ENCODE peak calls at places on chromosomes 6 and 20, in ten cellular contexts. One of them, this sample, is unnamed.

GRCh38 chr6:52994031-52994788 is 874 bp downstream of the GSTA4 start:
- DNase-seq in testis: peak
- DNase-seq in AG04450: no peak
- DNase-seq in astrocyte of the spinal cord: peak
- DNase-seq in CD14-positive monocyte: no peak
- DNase-seq in tibial artery: no peak
- DNase-seq in PC-3: peak
- DNase-seq in mesothelial cell of epicardium: no peak
- DNase-seq in fibroblast of mammary gland: peak
- DNase-seq in neural progenitor cell: peak
- DNase-seq in this sample: no peak

GRCh38 chr6:128882991-128883571 is at the start of gene LAMA2:
- DNase-seq in testis: peak
- DNase-seq in AG04450: peak
- DNase-seq in astrocyte of the spinal cord: peak
- DNase-seq in CD14-positive monocyte: no peak
- DNase-seq in tibial artery: peak
- DNase-seq in PC-3: no peak
- DNase-seq in mesothelial cell of epicardium: peak
- DNase-seq in fibroblast of mammary gland: peak
- DNase-seq in neural progenitor cell: peak
- DNase-seq in this sample: peak

GRCh38 chr20:49794336-49795124 is 18.1 kb upstream of the SLC9A8 start:
- DNase-seq in testis: no peak
- DNase-seq in AG04450: no peak
- DNase-seq in astrocyte of the spinal cord: no peak
- DNase-seq in CD14-positive monocyte: peak
- DNase-seq in tibial artery: no peak
- DNase-seq in PC-3: no peak
- DNase-seq in mesothelial cell of epicardium: no peak
- DNase-seq in fibroblast of mammary gland: no peak
- DNase-seq in neural progenitor cell: no peak
- DNase-seq in this sample: no peak

GRCh38 chr6:31729515-31729978 is 448 bp upstream of the DDAH2 start:
- DNase-seq in testis: peak
- DNase-seq in AG04450: peak
- DNase-seq in astrocyte of the spinal cord: peak
- DNase-seq in CD14-positive monocyte: peak
- DNase-seq in tibial artery: peak
- DNase-seq in PC-3: peak
- DNase-seq in mesothelial cell of epicardium: peak
- DNase-seq in fibroblast of mammary gland: peak
- DNase-seq in neural progenitor cell: peak
- DNase-seq in this sample: peak

GRCh38 chr20:48769111-48769879 is 58.5 kb downstream of the PREX1 start:
- DNase-seq in testis: peak
- DNase-seq in AG04450: no peak
- DNase-seq in astrocyte of the spinal cord: no peak
- DNase-seq in CD14-positive monocyte: peak
- DNase-seq in tibial artery: no peak
- DNase-seq in PC-3: no peak
- DNase-seq in mesothelial cell of epicardium: no peak
- DNase-seq in fibroblast of mammary gland: peak
- DNase-seq in neural progenitor cell: no peak
- DNase-seq in this sample: no peak

GRCh38 chr6:99512033-99512432 is 3.2 kb downstream of the USP45 start:
- DNase-seq in testis: no peak
- DNase-seq in AG04450: no peak
- DNase-seq in astrocyte of the spinal cord: peak
- DNase-seq in CD14-positive monocyte: no peak
- DNase-seq in tibial artery: no peak
- DNase-seq in PC-3: peak
- DNase-seq in mesothelial cell of epicardium: no peak
- DNase-seq in fibroblast of mammary gland: peak
- DNase-seq in neural progenitor cell: no peak
- DNase-seq in this sample: no peak

GRCh38 chr6:88662653-88663174 is 300.7 kb downstream of the RNGTT start:
- DNase-seq in testis: no peak
- DNase-seq in AG04450: no peak
- DNase-seq in astrocyte of the spinal cord: no peak
- DNase-seq in CD14-positive monocyte: no peak
- DNase-seq in tibial artery: no peak
- DNase-seq in PC-3: no peak
- DNase-seq in mesothelial cell of epicardium: no peak
- DNase-seq in fibroblast of mammary gland: no peak
- DNase-seq in neural progenitor cell: no peak
- DNase-seq in this sample: no peak

GRCh38 chr6:2611092-2611491 is 139.6 kb downstream of the MYLK4 start:
- DNase-seq in testis: no peak
- DNase-seq in AG04450: no peak
- DNase-seq in astrocyte of the spinal cord: peak
- DNase-seq in CD14-positive monocyte: no peak
- DNase-seq in tibial artery: no peak
- DNase-seq in PC-3: peak
- DNase-seq in mesothelial cell of epicardium: no peak
- DNase-seq in fibroblast of mammary gland: no peak
- DNase-seq in neural progenitor cell: no peak
- DNase-seq in this sample: no peak

GRCh38 chr6:135600086-135600702 is 102.7 kb upstream of the AHI1 start:
- DNase-seq in testis: no peak
- DNase-seq in AG04450: no peak
- DNase-seq in astrocyte of the spinal cord: no peak
- DNase-seq in CD14-positive monocyte: no peak
- DNase-seq in tibial artery: no peak
- DNase-seq in PC-3: no peak
- DNase-seq in mesothelial cell of epicardium: no peak
- DNase-seq in fibroblast of mammary gland: no peak
- DNase-seq in neural progenitor cell: no peak
- DNase-seq in this sample: no peak

GRCh38 chr6:154161689-154162088 is 122.6 kb downstream of the OPRM1 start:
- DNase-seq in testis: no peak
- DNase-seq in AG04450: no peak
- DNase-seq in astrocyte of the spinal cord: no peak
- DNase-seq in CD14-positive monocyte: no peak
- DNase-seq in tibial artery: no peak
- DNase-seq in PC-3: no peak
- DNase-seq in mesothelial cell of epicardium: no peak
- DNase-seq in fibroblast of mammary gland: no peak
- DNase-seq in neural progenitor cell: no peak
- DNase-seq in this sample: no peak

GRCh38 chr6:74199146-74199680 is 503.2 kb downstream of the CD109 start:
- DNase-seq in testis: no peak
- DNase-seq in AG04450: no peak
- DNase-seq in astrocyte of the spinal cord: no peak
- DNase-seq in CD14-positive monocyte: no peak
- DNase-seq in tibial artery: no peak
- DNase-seq in PC-3: no peak
- DNase-seq in mesothelial cell of epicardium: no peak
- DNase-seq in fibroblast of mammary gland: no peak
- DNase-seq in neural progenitor cell: no peak
- DNase-seq in this sample: no peak

GRCh38 chr6:134178230-134179044 is 126.0 kb upstream of the SLC2A12 start:
- DNase-seq in testis: peak
- DNase-seq in AG04450: peak
- DNase-seq in astrocyte of the spinal cord: peak
- DNase-seq in CD14-positive monocyte: peak
- DNase-seq in tibial artery: peak
- DNase-seq in PC-3: no peak
- DNase-seq in mesothelial cell of epicardium: peak
- DNase-seq in fibroblast of mammary gland: peak
- DNase-seq in neural progenitor cell: peak
- DNase-seq in this sample: no peak

GRCh38 chr6:118706702-118707101 is 55.3 kb upstream of the CEP85L start:
- DNase-seq in testis: no peak
- DNase-seq in AG04450: no peak
- DNase-seq in astrocyte of the spinal cord: peak
- DNase-seq in CD14-positive monocyte: no peak
- DNase-seq in tibial artery: no peak
- DNase-seq in PC-3: no peak
- DNase-seq in mesothelial cell of epicardium: no peak
- DNase-seq in fibroblast of mammary gland: no peak
- DNase-seq in neural progenitor cell: no peak
- DNase-seq in this sample: no peak

GRCh38 chr20:2914160-2914559 is 40.9 kb downstream of the PTPRA start:
- DNase-seq in testis: peak
- DNase-seq in AG04450: no peak
- DNase-seq in astrocyte of the spinal cord: peak
- DNase-seq in CD14-positive monocyte: no peak
- DNase-seq in tibial artery: no peak
- DNase-seq in PC-3: peak
- DNase-seq in mesothelial cell of epicardium: no peak
- DNase-seq in fibroblast of mammary gland: no peak
- DNase-seq in neural progenitor cell: no peak
- DNase-seq in this sample: no peak
- TF ChIP-seq CTCF in testis: no peak
- TF ChIP-seq CTCF in AG04450: no peak
- TF ChIP-seq CTCF in astrocyte of the spinal cord: peak
- TF ChIP-seq CTCF in CD14-positive monocyte: no peak
- TF ChIP-seq CTCF in tibial artery: no peak
- TF ChIP-seq CTCF in PC-3: peak
- TF ChIP-seq CTCF in mesothelial cell of epicardium: no peak
- TF ChIP-seq CTCF in fibroblast of mammary gland: peak
- TF ChIP-seq CTCF in neural progenitor cell: peak
- TF ChIP-seq CTCF in this sample: peak

DNA sequence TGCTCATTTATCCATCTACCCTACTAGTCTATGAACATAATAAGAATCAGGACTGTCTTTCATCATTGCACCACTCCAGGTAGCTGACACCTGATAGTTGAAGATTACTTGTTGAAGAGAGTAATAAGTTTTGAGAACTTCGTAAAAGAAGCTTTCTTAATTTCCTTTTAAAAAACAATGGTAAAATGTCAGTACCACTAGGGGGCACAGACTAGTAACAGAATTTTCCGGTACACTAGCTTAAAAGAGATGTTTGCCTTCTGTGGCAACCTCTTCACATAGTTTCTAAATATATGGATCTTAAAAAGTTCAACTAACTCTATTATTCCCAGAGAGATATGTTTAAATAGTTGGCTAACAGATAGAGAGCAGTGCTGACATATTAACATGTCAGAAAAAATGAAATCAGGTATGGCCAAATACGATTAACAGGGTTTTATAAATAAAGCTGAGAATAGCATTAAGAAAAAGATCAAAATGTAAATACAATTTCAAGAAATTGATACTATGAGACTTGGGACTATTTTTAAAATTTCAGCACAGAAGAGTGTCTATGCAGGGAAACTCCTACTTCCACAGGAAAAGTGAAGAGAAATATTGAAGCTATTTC is 5.4 kb upstream of the KCNQ5 start:
- DNase-seq in testis: no peak
- DNase-seq in AG04450: no peak
- DNase-seq in astrocyte of the spinal cord: peak
- DNase-seq in CD14-positive monocyte: no peak
- DNase-seq in tibial artery: no peak
- DNase-seq in PC-3: peak
- DNase-seq in mesothelial cell of epicardium: no peak
- DNase-seq in fibroblast of mammary gland: peak
- DNase-seq in neural progenitor cell: peak
- DNase-seq in this sample: no peak
- TF ChIP-seq CTCF in testis: peak
- TF ChIP-seq CTCF in AG04450: peak
- TF ChIP-seq CTCF in astrocyte of the spinal cord: peak
- TF ChIP-seq CTCF in CD14-positive monocyte: peak
- TF ChIP-seq CTCF in tibial artery: peak
- TF ChIP-seq CTCF in PC-3: peak
- TF ChIP-seq CTCF in mesothelial cell of epicardium: peak
- TF ChIP-seq CTCF in fibroblast of mammary gland: peak
- TF ChIP-seq CTCF in neural progenitor cell: peak
- TF ChIP-seq CTCF in this sample: peak

DNA sequence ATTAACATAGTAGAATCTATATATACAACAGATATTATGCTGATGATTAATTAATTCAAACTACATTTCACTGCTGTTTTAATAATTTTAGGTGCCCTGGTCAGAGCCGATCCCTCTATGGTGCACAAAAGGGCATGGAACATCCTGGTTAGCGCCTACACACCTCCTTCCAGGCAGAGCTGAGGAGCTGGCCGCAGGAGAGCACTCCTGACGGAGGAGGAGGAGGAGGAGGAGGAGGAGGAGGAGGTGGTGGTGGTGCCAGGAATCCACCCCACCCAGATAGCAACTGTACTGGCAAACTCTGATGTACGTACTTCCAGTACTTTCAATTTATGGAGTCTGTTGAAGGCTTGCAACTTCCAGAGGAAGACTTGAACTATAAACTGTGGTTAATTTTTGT is 204.1 kb upstream of the THBS2 start:
- DNase-seq in testis: no peak
- DNase-seq in AG04450: no peak
- DNase-seq in astrocyte of the spinal cord: no peak
- DNase-seq in CD14-positive monocyte: no peak
- DNase-seq in tibial artery: no peak
- DNase-seq in PC-3: no peak
- DNase-seq in mesothelial cell of epicardium: no peak
- DNase-seq in fibroblast of mammary gland: no peak
- DNase-seq in neural progenitor cell: no peak
- DNase-seq in this sample: no peak
- TF ChIP-seq CTCF in testis: no peak
- TF ChIP-seq CTCF in AG04450: no peak
- TF ChIP-seq CTCF in astrocyte of the spinal cord: no peak
- TF ChIP-seq CTCF in CD14-positive monocyte: no peak
- TF ChIP-seq CTCF in tibial artery: no peak
- TF ChIP-seq CTCF in PC-3: no peak
- TF ChIP-seq CTCF in mesothelial cell of epicardium: no peak
- TF ChIP-seq CTCF in fibroblast of mammary gland: no peak
- TF ChIP-seq CTCF in neural progenitor cell: no peak
- TF ChIP-seq CTCF in this sample: no peak

GRCh38 chr6:100724222-100724621 is 156.9 kb downstream of the ASCC3 start:
- DNase-seq in testis: no peak
- DNase-seq in AG04450: no peak
- DNase-seq in astrocyte of the spinal cord: no peak
- DNase-seq in CD14-positive monocyte: no peak
- DNase-seq in tibial artery: no peak
- DNase-seq in PC-3: no peak
- DNase-seq in mesothelial cell of epicardium: no peak
- DNase-seq in fibroblast of mammary gland: no peak
- DNase-seq in neural progenitor cell: no peak
- DNase-seq in this sample: no peak
- TF ChIP-seq CTCF in testis: no peak
- TF ChIP-seq CTCF in AG04450: no peak
- TF ChIP-seq CTCF in astrocyte of the spinal cord: no peak
- TF ChIP-seq CTCF in CD14-positive monocyte: no peak
- TF ChIP-seq CTCF in tibial artery: no peak
- TF ChIP-seq CTCF in PC-3: no peak
- TF ChIP-seq CTCF in mesothelial cell of epicardium: no peak
- TF ChIP-seq CTCF in fibroblast of mammary gland: no peak
- TF ChIP-seq CTCF in neural progenitor cell: no peak
- TF ChIP-seq CTCF in this sample: no peak

GRCh38 chr6:13397359-13398080 is 69.2 kb upstream of the TBC1D7 start:
- DNase-seq in testis: no peak
- DNase-seq in AG04450: no peak
- DNase-seq in astrocyte of the spinal cord: no peak
- DNase-seq in CD14-positive monocyte: no peak
- DNase-seq in tibial artery: no peak
- DNase-seq in PC-3: no peak
- DNase-seq in mesothelial cell of epicardium: no peak
- DNase-seq in fibroblast of mammary gland: no peak
- DNase-seq in neural progenitor cell: no peak
- DNase-seq in this sample: no peak
- TF ChIP-seq CTCF in testis: no peak
- TF ChIP-seq CTCF in AG04450: peak
- TF ChIP-seq CTCF in astrocyte of the spinal cord: peak
- TF ChIP-seq CTCF in CD14-positive monocyte: no peak
- TF ChIP-seq CTCF in tibial artery: no peak
- TF ChIP-seq CTCF in PC-3: no peak
- TF ChIP-seq CTCF in mesothelial cell of epicardium: no peak
- TF ChIP-seq CTCF in fibroblast of mammary gland: peak
- TF ChIP-seq CTCF in neural progenitor cell: no peak
- TF ChIP-seq CTCF in this sample: no peak

This sample was measured in type B pancreatic cell.